ENCODE peak calls at places on chromosomes 6 and 20, in seven cellular contexts. B is body of pancreas, D is HCT116, F is thyroid gland, H is stomach, N is ovary, E is heart left ventricle. P is an unnamed sample. For H3K9me3, the result is how much of the 10 kb centered on the place peaks cover.

GRCh38 chr6:24630861-24631505 is 15.0 kb downstream of the KIAA0319 start:
- DNase-seq in B (no peak), D (no peak), F (no peak), H (no peak), N (no peak), E (no peak), P (no peak)

GRCh38 chr6:150076196-150076893 is 7.4 kb upstream of the ULBP3 start:
- DNase-seq in B (no peak), D (no peak), F (peak), H (no peak), N (no peak), E (no peak), P (no peak)

GRCh38 chr6:23222724-23223123 is 653.4 kb downstream of the HDGFL1 start:
- DNase-seq in B (no peak), D (no peak), F (no peak), H (no peak), N (no peak), E (no peak), P (no peak)

GRCh38 chr6:83096791-83097190 is 29.3 kb downstream of the DOP1A start:
- DNase-seq in B (no peak), D (no peak), F (no peak), H (no peak), N (no peak), E (no peak), P (no peak)

GRCh38 chr6:100117680-100118079 is 123.7 kb upstream of the MCHR2 start:
- DNase-seq in B (no peak), D (no peak), F (no peak), H (no peak), N (no peak), E (no peak), P (no peak)

GRCh38 chr6:29624520-29624961 is 8.4 kb downstream of the GABBR1 start:
- DNase-seq in B (no peak), D (no peak), F (no peak), H (no peak), N (no peak), E (no peak), P (no peak)

GRCh38 chr6:55963301-55963700 is 87.9 kb upstream of the BMP5 start:
- DNase-seq in B (no peak), D (peak), F (no peak), H (no peak), N (no peak), E (no peak), P (no peak)

GRCh38 chr6:39961178-39961577 is 26.9 kb upstream of the MOCS1 start:
- DNase-seq in B (peak), D (no peak), F (no peak), H (no peak), N (no peak), E (no peak), P (no peak)

GRCh38 chr6:89566930-89567634 is 71.5 kb downstream of the LYRM2 start:
- DNase-seq in B (no peak), D (no peak), F (no peak), H (no peak), N (no peak), E (no peak), P (no peak)

GRCh38 chr6:115896538-115897129 is 164.1 kb downstream of the FRK start:
- DNase-seq in B (peak), D (peak), F (no peak), H (no peak), N (no peak), E (no peak), P (no peak)

GRCh38 chr6:104548297-104548696 is 311.4 kb downstream of the HACE1 start:
- DNase-seq in B (no peak), D (no peak), F (no peak), H (no peak), N (no peak), E (no peak), P (no peak)

GRCh38 chr6:168355716-168356522 is 36.3 kb upstream of the DACT2 start:
- DNase-seq in B (peak), D (peak), F (peak), H (peak), N (no peak), E (peak), P (peak)

GRCh38 chr6:11791354-11792107 is 12.9 kb upstream of the ADTRP start:
- DNase-seq in B (no peak), D (no peak), F (no peak), H (no peak), N (no peak), E (no peak), P (no peak)

GRCh38 chr6:39130691-39131090 is 15.7 kb upstream of the SAYSD1 start:
- DNase-seq in B (no peak), D (no peak), F (no peak), H (no peak), N (no peak), E (no peak), P (no peak)

GRCh38 chr20:10306440-10307358 is 88.1 kb downstream of the SNAP25 start:
- DNase-seq in B (no peak), D (no peak), F (no peak), H (no peak), N (no peak), E (no peak), P (no peak)

GRCh38 chr20:62365814-62366369 is 1.2 kb downstream of the LAMA5 start:
- DNase-seq in B (no peak), D (no peak), F (peak), H (no peak), N (peak), E (peak), P (no peak)

GRCh38 chr6:107082045-107082444 is 33.3 kb downstream of the BEND3 start:
- DNase-seq in B (no peak), D (no peak), F (no peak), H (no peak), N (no peak), E (no peak), P (no peak)

GRCh38 chr20:16608265-16608636 is 35.0 kb upstream of the KIF16B start:
- DNase-seq in B (peak), D (no peak), F (no peak), H (no peak), N (no peak), E (no peak), P (no peak)

GRCh38 chr6:158770533-158770932 is 48.6 kb downstream of the EZR start:
- DNase-seq in B (no peak), D (no peak), F (no peak), H (no peak), N (no peak), E (peak), P (no peak)

GRCh38 chr20:1535420-1536175 is 21.9 kb downstream of the SIRPD start:
- DNase-seq in B (peak), D (no peak), F (no peak), H (no peak), N (no peak), E (no peak), P (no peak)

GRCh38 chr6:36546664-36546957 is 668 bp downstream of the STK38 start:
- DNase-seq in B (no peak), D (no peak), F (no peak), H (no peak), N (no peak), E (no peak), P (no peak)

GRCh38 chr6:1790684-1791083 is 181.0 kb downstream of the FOXC1 start:
- DNase-seq in B (no peak), D (no peak), F (no peak), H (no peak), N (no peak), E (no peak), P (no peak)

GRCh38 chr6:149934249-149935156 is 7.3 kb upstream of the ULBP2 start:
- DNase-seq in B (peak), D (peak), F (peak), H (peak), N (peak), E (no peak), P (peak)

GRCh38 chr6:47810885-47811284 is 29.1 kb downstream of the OPN5 start:
- DNase-seq in B (no peak), D (no peak), F (no peak), H (no peak), N (no peak), E (no peak), P (no peak)

GRCh38 chr6:71490876-71491275 is 202.3 kb downstream of the OGFRL1 start:
- DNase-seq in B (no peak), D (no peak), F (no peak), H (no peak), N (no peak), E (no peak), P (no peak)

GRCh38 chr6:10451828-10452509 is 37.1 kb upstream of the TFAP2A start:
- DNase-seq in B (no peak), D (peak), F (peak), H (no peak), N (no peak), E (no peak), P (no peak)

GRCh38 chr20:44392776-44393607 is 37.5 kb downstream of the HNF4A start:
- DNase-seq in B (peak), D (no peak), F (no peak), H (no peak), N (no peak), E (no peak), P (no peak)

GRCh38 chr6:6694825-6695710 is 106.5 kb downstream of the LY86 start:
- DNase-seq in B (no peak), D (no peak), F (peak), H (peak), N (peak), E (peak), P (peak)

GRCh38 chr20:35279040-35279439 is 1.1 kb upstream of the MMP24OS start:
- DNase-seq in B (peak), D (no peak), F (peak), H (peak), N (no peak), E (no peak), P (no peak)

GRCh38 chr6:35044145-35044745 is 96.9 kb downstream of the TCP11 start:
- DNase-seq in B (peak), D (no peak), F (peak), H (no peak), N (no peak), E (peak), P (no peak)
- TF ChIP-seq POLR2A in B (peak), D (no peak), F (peak), H (no peak), N (no peak), E (no peak), P (no peak)

GRCh38 chr20:31449511-31450128 is 9.2 kb downstream of the DEFB123 start:
- DNase-seq in B (no peak), D (no peak), F (no peak), H (no peak), N (no peak), E (no peak), P (no peak)
- H3K9me3 ChIP-seq in B (under half), D (under half), F (under half), H (under half), N (under half), E (under half), P (under half)

DNA sequence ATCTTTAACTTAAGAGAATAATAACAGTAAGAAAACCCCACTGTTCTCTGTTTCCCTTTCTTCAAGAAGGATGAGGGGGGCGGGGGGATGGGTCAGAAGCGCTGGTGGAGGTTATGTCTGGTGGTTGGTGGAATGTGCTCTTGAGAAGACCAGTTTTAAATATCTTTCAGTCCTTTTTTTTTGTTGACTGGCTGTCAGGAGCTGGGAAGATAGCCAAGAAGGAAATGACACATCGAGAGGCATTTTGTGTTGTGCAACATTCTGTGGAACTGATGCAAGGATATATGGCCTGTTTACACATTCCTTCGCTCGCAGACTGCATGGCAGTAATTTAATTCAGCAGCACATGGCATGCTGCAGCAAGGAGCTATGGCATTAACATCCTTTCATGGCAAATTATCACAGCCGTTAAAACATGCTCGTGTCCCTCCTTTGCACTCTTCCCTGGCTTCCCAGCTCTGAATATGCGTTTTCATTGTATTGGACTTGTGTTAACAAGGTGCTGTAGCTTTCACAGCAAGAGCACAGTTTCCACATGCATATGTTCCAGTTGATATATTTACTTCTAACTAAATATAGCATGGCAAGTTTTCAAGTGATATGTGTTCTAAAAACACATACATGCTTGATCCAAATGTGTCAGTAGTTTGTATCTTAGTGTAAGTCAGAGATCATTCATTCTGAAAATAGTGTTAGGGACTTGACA is 68.2 kb upstream of the SUPT3H start:
- DNase-seq in B (peak), D (peak), F (peak), H (peak), N (no peak), E (peak), P (peak)
- TF ChIP-seq POLR2A in B (no peak), D (no peak), F (no peak), H (no peak), N (no peak), E (no peak), P (no peak)

GRCh38 chr20:59776626-59777320 is 156.7 kb downstream of the SYCP2 start:
- DNase-seq in B (no peak), D (no peak), F (no peak), H (no peak), N (no peak), E (peak), P (no peak)

GRCh38 chr20:59776059-59776603 is 157.3 kb downstream of the SYCP2 start:
- DNase-seq in B (no peak), D (no peak), F (no peak), H (peak), N (no peak), E (peak), P (peak)

GRCh38 chr20:59777321-59777705 is 156.1 kb downstream of the SYCP2 start:
- DNase-seq in B (no peak), D (no peak), F (no peak), H (no peak), N (no peak), E (peak), P (no peak)

GRCh38 chr20:59774204-59774641 is 159.2 kb downstream of the SYCP2 start:
- DNase-seq in B (no peak), D (no peak), F (no peak), H (peak), N (no peak), E (peak), P (peak)

GRCh38 chr20:59775221-59776055 is 158.0 kb downstream of the SYCP2 start:
- DNase-seq in B (no peak), D (no peak), F (no peak), H (peak), N (no peak), E (peak), P (no peak)
- H3K9me3 ChIP-seq in B (under half), D (under half), F (under half), H (under half), N (under half), E (under half), P (under half)

P was measured in uterus.